ENCODE peak calls at places on chromosomes 2 and 18, in four cellular contexts. T, F, B and W are unnamed samples.

GRCh38 chr2:128467321-128467901 is 148.7 kb upstream of the HS6ST1 start:
- DNase-seq in B (no peak), T (no peak), F (no peak), W (no peak)

GRCh38 chr2:1742680-1743395 is 1.5 kb downstream of the PXDN start:
- DNase-seq in T (peak), B (peak), F (no peak), W (peak)

GRCh38 chr18:9688036-9688741 is 19.9 kb upstream of the RAB31 start:
- DNase-seq in F (no peak), T (peak), B (no peak), W (no peak)

GRCh38 chr2:239926587-239927234 is 98.4 kb downstream of the NDUFA10 start:
- DNase-seq in B (no peak), T (no peak), F (no peak), W (no peak)

GRCh38 chr18:10908760-10909159 is 240.6 kb downstream of the PIEZO2 start:
- DNase-seq in F (no peak), B (no peak), T (no peak), W (no peak)

GRCh38 chr2:85323351-85323987 is 4.3 kb downstream of the TGOLN2 start:
- DNase-seq in F (no peak), B (no peak), T (no peak), W (no peak)

GRCh38 chr18:79471048-79471447 is 75.3 kb downstream of the NFATC1 start:
- DNase-seq in F (no peak), T (no peak), B (no peak), W (no peak)

GRCh38 chr2:150472122-150472899 is 15.2 kb downstream of the RND3 start:
- DNase-seq in T (peak), F (no peak), B (peak), W (peak)

GRCh38 chr2:128622916-128623620 is 304.4 kb upstream of the HS6ST1 start:
- DNase-seq in B (no peak), T (no peak), F (no peak), W (peak)

GRCh38 chr2:147008481-147008880 is 836.3 kb upstream of the ACVR2A start:
- DNase-seq in F (no peak), B (no peak), T (no peak), W (no peak)

GRCh38 chr2:116222793-116223192 is 1591.7 kb upstream of the DDX18 start:
- DNase-seq in F (no peak), B (no peak), T (no peak), W (no peak)

GRCh38 chr2:34317797-34318196 is 718.7 kb upstream of the FAM98A start:
- DNase-seq in F (no peak), B (no peak), T (no peak), W (no peak)

GRCh38 chr2:234405472-234405871 is 91.4 kb downstream of the ARL4C start:
- DNase-seq in F (no peak), B (no peak), T (no peak), W (no peak)

GRCh38 chr2:157933549-157933948 is 57.4 kb upstream of the ACVR1 start:
- DNase-seq in B (no peak), T (no peak), F (no peak), W (no peak)
- H3K4me3 ChIP-seq in B (no peak), T (no peak), F (no peak), W (no peak)

GRCh38 chr18:46555724-46556123 is 101.3 kb downstream of the LOXHD1 start:
- DNase-seq in T (no peak), B (peak), F (no peak), W (no peak)

GRCh38 chr18:46559296-46559695 is 97.7 kb downstream of the LOXHD1 start:
- DNase-seq in B (no peak), F (no peak), T (no peak), W (no peak)

GRCh38 chr18:46555213-46555612 is 101.8 kb downstream of the LOXHD1 start:
- DNase-seq in T (no peak), B (no peak), F (no peak), W (no peak)

GRCh38 chr18:46554406-46554805 is 102.6 kb downstream of the LOXHD1 start:
- DNase-seq in F (no peak), T (no peak), B (no peak), W (no peak)

DNA sequence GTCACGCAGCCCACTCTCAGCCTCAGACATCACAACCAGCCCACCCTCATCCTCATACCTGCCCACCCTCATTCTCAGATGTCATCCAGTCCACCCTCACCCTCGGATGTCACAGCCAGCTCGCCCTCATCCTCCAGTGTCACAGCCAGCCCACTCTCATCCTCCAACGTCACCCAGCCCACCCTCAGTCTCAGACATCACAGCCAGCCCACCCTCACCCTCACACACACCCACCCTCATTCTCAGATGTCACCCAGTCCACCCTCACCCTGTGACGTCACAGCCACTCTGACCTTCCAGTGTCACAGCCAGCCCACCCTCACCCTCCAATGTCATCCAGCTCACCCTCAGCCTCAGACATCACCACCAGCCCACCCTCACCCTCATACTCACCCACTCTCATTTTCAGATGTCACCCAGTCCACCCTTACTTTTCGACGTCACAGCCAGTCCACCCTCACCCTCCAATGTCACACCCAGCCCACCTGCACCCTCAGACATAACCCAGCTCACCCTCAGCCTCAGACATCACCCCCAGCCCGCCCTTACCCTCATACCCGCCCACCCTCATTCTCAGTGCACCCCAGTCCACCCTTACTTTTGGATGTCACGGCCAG is 100.3 kb downstream of the LOXHD1 start:
- DNase-seq in T (no peak), B (no peak), F (no peak), W (no peak)
- H3K4me3 ChIP-seq in T (no peak), B (no peak), F (no peak), W (no peak)

GRCh38 chr2:9424447-9425164 is 1.2 kb downstream of the CPSF3 start:
- DNase-seq in T (no peak), B (no peak), F (no peak), W (no peak)
- H3K4me3 ChIP-seq in T (peak), B (peak), F (no peak), W (no peak)

DNA sequence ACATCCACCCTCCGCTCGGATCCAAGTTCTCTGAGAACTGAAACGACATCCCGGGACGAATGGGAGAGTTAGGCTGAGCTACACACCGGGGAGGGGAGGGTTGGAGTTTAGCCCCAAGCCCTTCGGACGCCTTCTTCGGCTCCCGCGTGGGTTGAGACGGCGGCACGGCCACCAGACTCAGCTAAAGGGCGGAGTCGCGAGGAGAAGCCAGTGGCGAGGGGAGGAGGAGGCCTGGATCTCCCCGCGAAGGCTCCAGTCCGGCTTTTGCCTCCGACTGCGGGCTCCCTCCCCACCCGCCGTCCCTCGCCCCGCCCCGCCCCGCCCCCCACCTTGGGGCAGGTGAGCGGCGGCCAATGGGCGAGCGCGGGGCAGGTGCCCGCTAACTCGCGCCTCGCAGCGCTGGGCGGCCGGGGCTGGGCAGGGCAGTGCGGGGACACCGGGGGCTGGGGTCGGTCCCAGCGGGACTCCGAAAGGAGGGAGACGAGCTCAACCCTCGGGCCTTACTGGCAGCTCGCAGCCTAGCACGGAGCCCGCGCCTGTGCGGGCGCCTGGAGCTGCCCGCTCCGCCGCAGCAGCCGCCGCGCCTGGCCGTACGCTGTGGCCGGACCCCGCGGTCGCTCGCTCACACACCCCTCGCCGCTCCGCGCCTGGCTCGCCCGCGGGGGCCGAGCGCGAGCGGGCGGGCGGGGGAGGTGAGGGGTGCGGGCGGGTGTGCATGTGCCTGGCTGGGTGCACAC is at the start of gene EMX1:
- DNase-seq in B (no peak), T (no peak), F (peak), W (peak)
- H3K4me3 ChIP-seq in B (no peak), T (no peak), F (peak), W (peak)